ENCODE peak calls at places on chromosome 21, in five cellular contexts. One of them, this sample, is unnamed. For H3K27me3 and H3K36me3, the result is how much of the 10 kb centered on the place peaks cover.

GRCh38 chr21:27649323-27649722 is 682.4 kb upstream of the ADAMTS5 start:
- DNase-seq in adipocyte: peak
- DNase-seq in osteoblast: peak
- DNase-seq in vagina: no peak
- DNase-seq in naive thymus-derived CD4-positive, alpha-beta T cell: no peak
- DNase-seq in this sample: no peak

GRCh38 chr21:34576043-34576466 is 38.9 kb downstream of the RCAN1 start:
- DNase-seq in adipocyte: no peak
- DNase-seq in osteoblast: no peak
- DNase-seq in vagina: no peak
- DNase-seq in naive thymus-derived CD4-positive, alpha-beta T cell: no peak
- DNase-seq in this sample: no peak

GRCh38 chr21:28871388-28872015 is 121.2 kb downstream of the LTN1 start:
- DNase-seq in adipocyte: no peak
- DNase-seq in osteoblast: no peak
- DNase-seq in vagina: no peak
- DNase-seq in naive thymus-derived CD4-positive, alpha-beta T cell: no peak
- DNase-seq in this sample: no peak

GRCh38 chr21:20639026-20639425 is 359.2 kb upstream of the NCAM2 start:
- DNase-seq in adipocyte: no peak
- DNase-seq in osteoblast: no peak
- DNase-seq in vagina: no peak
- DNase-seq in naive thymus-derived CD4-positive, alpha-beta T cell: no peak
- DNase-seq in this sample: no peak

GRCh38 chr21:26445440-26445839 is 127.6 kb downstream of the CYYR1 start:
- DNase-seq in adipocyte: peak
- DNase-seq in osteoblast: peak
- DNase-seq in vagina: no peak
- DNase-seq in naive thymus-derived CD4-positive, alpha-beta T cell: no peak
- DNase-seq in this sample: no peak

GRCh38 chr21:37276377-37276776 is 9.2 kb upstream of the VPS26C start:
- DNase-seq in adipocyte: no peak
- DNase-seq in osteoblast: no peak
- DNase-seq in vagina: no peak
- DNase-seq in naive thymus-derived CD4-positive, alpha-beta T cell: no peak
- DNase-seq in this sample: no peak

GRCh38 chr21:25402134-25402957 is 204.9 kb downstream of the MRPL39 start:
- DNase-seq in adipocyte: no peak
- DNase-seq in osteoblast: no peak
- DNase-seq in vagina: no peak
- DNase-seq in naive thymus-derived CD4-positive, alpha-beta T cell: no peak
- DNase-seq in this sample: no peak

GRCh38 chr21:26389971-26390641 is 183.0 kb downstream of the CYYR1 start:
- DNase-seq in adipocyte: peak
- DNase-seq in osteoblast: no peak
- DNase-seq in vagina: no peak
- DNase-seq in naive thymus-derived CD4-positive, alpha-beta T cell: no peak
- DNase-seq in this sample: no peak

GRCh38 chr21:33821580-33822322 is 93.9 kb downstream of the ATP5PO start:
- DNase-seq in adipocyte: peak
- DNase-seq in osteoblast: no peak
- DNase-seq in vagina: no peak
- DNase-seq in naive thymus-derived CD4-positive, alpha-beta T cell: no peak
- DNase-seq in this sample: no peak

GRCh38 chr21:37166733-37167132 is 93.7 kb downstream of the TTC3 start:
- DNase-seq in adipocyte: no peak
- DNase-seq in osteoblast: no peak
- DNase-seq in vagina: no peak
- DNase-seq in naive thymus-derived CD4-positive, alpha-beta T cell: peak
- DNase-seq in this sample: peak

GRCh38 chr21:29078884-29079765 is 5.7 kb upstream of the CCT8 start:
- DNase-seq in adipocyte: no peak
- DNase-seq in osteoblast: no peak
- DNase-seq in vagina: no peak
- DNase-seq in naive thymus-derived CD4-positive, alpha-beta T cell: peak
- DNase-seq in this sample: no peak

GRCh38 chr21:42281196-42281680 is 34.0 kb downstream of the TFF3 start:
- DNase-seq in adipocyte: no peak
- DNase-seq in osteoblast: no peak
- DNase-seq in vagina: no peak
- DNase-seq in naive thymus-derived CD4-positive, alpha-beta T cell: no peak
- DNase-seq in this sample: no peak

GRCh38 chr21:34020934-34021553 is 52.3 kb upstream of the MRPS6 start:
- DNase-seq in adipocyte: no peak
- DNase-seq in osteoblast: no peak
- DNase-seq in vagina: no peak
- DNase-seq in naive thymus-derived CD4-positive, alpha-beta T cell: no peak
- DNase-seq in this sample: no peak

GRCh38 chr21:42183374-42184266 is 35.3 kb upstream of the ABCG1 start:
- DNase-seq in adipocyte: no peak
- DNase-seq in osteoblast: no peak
- DNase-seq in vagina: peak
- DNase-seq in naive thymus-derived CD4-positive, alpha-beta T cell: no peak
- DNase-seq in this sample: no peak

GRCh38 chr21:36889401-36889800 is 77.1 kb downstream of the HLCS start:
- DNase-seq in adipocyte: no peak
- DNase-seq in osteoblast: peak
- DNase-seq in vagina: peak
- DNase-seq in naive thymus-derived CD4-positive, alpha-beta T cell: no peak
- DNase-seq in this sample: no peak

GRCh38 chr21:41766883-41767605 is at the start of gene RIPK4:
- DNase-seq in adipocyte: peak
- DNase-seq in osteoblast: peak
- DNase-seq in vagina: no peak
- DNase-seq in naive thymus-derived CD4-positive, alpha-beta T cell: peak
- DNase-seq in this sample: peak

GRCh38 chr21:24658016-24658415 is 949.3 kb downstream of the MRPL39 start:
- DNase-seq in adipocyte: no peak
- DNase-seq in osteoblast: no peak
- DNase-seq in vagina: no peak
- DNase-seq in naive thymus-derived CD4-positive, alpha-beta T cell: no peak
- DNase-seq in this sample: no peak

GRCh38 chr21:14773777-14774345 is 227.7 kb upstream of the SAMSN1 start:
- DNase-seq in adipocyte: peak
- DNase-seq in osteoblast: no peak
- DNase-seq in vagina: no peak
- DNase-seq in naive thymus-derived CD4-positive, alpha-beta T cell: peak
- DNase-seq in this sample: peak

GRCh38 chr21:25949701-25950100 is 214.9 kb downstream of the GABPA start:
- DNase-seq in adipocyte: no peak
- DNase-seq in osteoblast: no peak
- DNase-seq in vagina: no peak
- DNase-seq in naive thymus-derived CD4-positive, alpha-beta T cell: no peak
- DNase-seq in this sample: no peak

GRCh38 chr21:43292041-43292865 is 123.4 kb downstream of the CRYAA start:
- DNase-seq in adipocyte: no peak
- DNase-seq in osteoblast: no peak
- DNase-seq in vagina: no peak
- DNase-seq in naive thymus-derived CD4-positive, alpha-beta T cell: no peak
- DNase-seq in this sample: no peak

GRCh38 chr21:43262427-43262826 is 93.6 kb downstream of the CRYAA start:
- DNase-seq in adipocyte: peak
- DNase-seq in osteoblast: no peak
- DNase-seq in vagina: peak
- DNase-seq in naive thymus-derived CD4-positive, alpha-beta T cell: no peak
- DNase-seq in this sample: no peak

GRCh38 chr21:38303300-38303699 is 46.5 kb downstream of the KCNJ15 start:
- DNase-seq in adipocyte: peak
- DNase-seq in osteoblast: peak
- DNase-seq in vagina: no peak
- DNase-seq in naive thymus-derived CD4-positive, alpha-beta T cell: no peak
- DNase-seq in this sample: no peak

GRCh38 chr21:17527240-17527639 is 14.4 kb downstream of the CXADR start:
- DNase-seq in adipocyte: no peak
- DNase-seq in osteoblast: peak
- DNase-seq in vagina: no peak
- DNase-seq in naive thymus-derived CD4-positive, alpha-beta T cell: no peak
- DNase-seq in this sample: no peak

GRCh38 chr21:41956926-41957729 is 3.3 kb upstream of the C2CD2 start:
- DNase-seq in adipocyte: peak
- DNase-seq in osteoblast: peak
- DNase-seq in vagina: no peak
- DNase-seq in naive thymus-derived CD4-positive, alpha-beta T cell: no peak
- DNase-seq in this sample: no peak

GRCh38 chr21:21828130-21828529 is 829.9 kb downstream of the NCAM2 start:
- DNase-seq in adipocyte: no peak
- DNase-seq in osteoblast: no peak
- DNase-seq in vagina: no peak
- DNase-seq in naive thymus-derived CD4-positive, alpha-beta T cell: no peak
- DNase-seq in this sample: no peak

GRCh38 chr21:17613242-17613676 is 558 bp upstream of the BTG3 start:
- DNase-seq in adipocyte: peak
- DNase-seq in osteoblast: peak
- DNase-seq in vagina: no peak
- DNase-seq in naive thymus-derived CD4-positive, alpha-beta T cell: peak
- DNase-seq in this sample: no peak

GRCh38 chr21:34367320-34367935 is 3.6 kb downstream of the KCNE2 start:
- DNase-seq in adipocyte: peak
- DNase-seq in osteoblast: peak
- DNase-seq in vagina: no peak
- DNase-seq in naive thymus-derived CD4-positive, alpha-beta T cell: peak
- DNase-seq in this sample: no peak

GRCh38 chr21:28308516-28308915 is 684.2 kb downstream of the LTN1 start:
- DNase-seq in adipocyte: no peak
- DNase-seq in osteoblast: peak
- DNase-seq in vagina: no peak
- DNase-seq in naive thymus-derived CD4-positive, alpha-beta T cell: no peak
- DNase-seq in this sample: no peak

GRCh38 chr21:42146821-42147220 is 72.1 kb upstream of the ABCG1 start:
- DNase-seq in adipocyte: no peak
- DNase-seq in osteoblast: no peak
- DNase-seq in vagina: no peak
- DNase-seq in naive thymus-derived CD4-positive, alpha-beta T cell: no peak
- DNase-seq in this sample: no peak

GRCh38 chr21:28851645-28852044 is 141.0 kb downstream of the LTN1 start:
- DNase-seq in adipocyte: no peak
- DNase-seq in osteoblast: no peak
- DNase-seq in vagina: no peak
- DNase-seq in naive thymus-derived CD4-positive, alpha-beta T cell: no peak
- DNase-seq in this sample: no peak

DNA sequence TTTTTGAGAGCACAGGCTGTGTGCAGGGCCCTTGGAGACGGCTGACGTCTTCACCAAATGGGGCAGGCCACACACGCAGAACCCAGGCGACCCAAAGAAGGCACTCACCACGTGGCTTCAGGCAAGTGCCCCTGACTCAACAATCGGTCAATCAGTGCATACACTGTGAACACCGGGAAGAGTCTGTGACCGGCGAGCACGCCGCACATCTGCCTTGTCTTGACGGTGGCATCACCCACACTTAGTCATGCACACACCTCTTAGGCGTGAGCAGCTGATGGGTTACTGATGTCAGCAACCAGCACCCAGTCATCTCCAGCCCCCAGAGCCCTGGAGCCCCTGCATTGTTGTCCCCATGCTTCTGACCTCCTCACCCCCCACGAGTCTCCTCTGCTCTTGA is 4.9 kb upstream of the LRRC3 start:
- DNase-seq in adipocyte: no peak
- DNase-seq in osteoblast: no peak
- DNase-seq in vagina: no peak
- DNase-seq in naive thymus-derived CD4-positive, alpha-beta T cell: no peak
- DNase-seq in this sample: no peak
- H3K27me3 ChIP-seq in adipocyte: half or more
- H3K27me3 ChIP-seq in osteoblast: under half
- H3K27me3 ChIP-seq in vagina: under half
- H3K27me3 ChIP-seq in naive thymus-derived CD4-positive, alpha-beta T cell: under half
- H3K27me3 ChIP-seq in this sample: under half

DNA sequence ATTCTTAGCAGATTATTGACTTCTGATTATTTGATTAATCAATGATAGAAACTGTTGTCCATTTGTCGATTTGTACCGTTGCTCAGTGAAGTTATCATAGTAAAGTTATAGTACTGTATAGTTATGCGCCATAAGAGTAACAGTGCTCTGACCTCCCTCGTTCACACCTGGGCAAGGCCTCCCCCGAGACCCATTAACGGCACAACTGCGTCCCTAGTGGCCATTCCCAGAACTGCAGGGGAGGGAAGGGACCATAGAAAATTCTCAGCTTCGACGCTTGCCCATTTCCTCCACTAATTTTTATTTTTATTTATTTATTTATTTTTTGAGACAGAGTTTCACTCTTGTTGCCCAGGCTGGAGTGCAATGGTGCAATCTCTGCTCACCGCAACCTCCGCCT is 334.4 kb downstream of the DSCAM start:
- DNase-seq in adipocyte: no peak
- DNase-seq in osteoblast: no peak
- DNase-seq in vagina: no peak
- DNase-seq in naive thymus-derived CD4-positive, alpha-beta T cell: no peak
- DNase-seq in this sample: peak
- H3K4me3 ChIP-seq in adipocyte: no peak
- H3K4me3 ChIP-seq in osteoblast: no peak
- H3K4me3 ChIP-seq in vagina: no peak
- H3K4me3 ChIP-seq in naive thymus-derived CD4-positive, alpha-beta T cell: no peak
- H3K4me3 ChIP-seq in this sample: no peak

GRCh38 chr21:31284797-31285397 is 59.2 kb downstream of the TIAM1 start:
- DNase-seq in adipocyte: no peak
- DNase-seq in osteoblast: peak
- DNase-seq in vagina: no peak
- DNase-seq in naive thymus-derived CD4-positive, alpha-beta T cell: no peak
- DNase-seq in this sample: no peak
- H3K36me3 ChIP-seq in adipocyte: under half
- H3K36me3 ChIP-seq in osteoblast: under half
- H3K36me3 ChIP-seq in vagina: under half
- H3K36me3 ChIP-seq in naive thymus-derived CD4-positive, alpha-beta T cell: under half
- H3K36me3 ChIP-seq in this sample: under half

GRCh38 chr21:45354970-45355369 is 50.0 kb upstream of the COL18A1 start:
- DNase-seq in adipocyte: no peak
- DNase-seq in osteoblast: no peak
- DNase-seq in vagina: no peak
- DNase-seq in naive thymus-derived CD4-positive, alpha-beta T cell: no peak
- DNase-seq in this sample: no peak

GRCh38 chr21:45351526-45352275 is 53.3 kb upstream of the COL18A1 start:
- DNase-seq in adipocyte: no peak
- DNase-seq in osteoblast: no peak
- DNase-seq in vagina: no peak
- DNase-seq in naive thymus-derived CD4-positive, alpha-beta T cell: no peak
- DNase-seq in this sample: peak

GRCh38 chr21:45353200-45353599 is 51.8 kb upstream of the COL18A1 start:
- DNase-seq in adipocyte: no peak
- DNase-seq in osteoblast: no peak
- DNase-seq in vagina: no peak
- DNase-seq in naive thymus-derived CD4-positive, alpha-beta T cell: no peak
- DNase-seq in this sample: no peak

GRCh38 chr21:45351061-45351460 is 53.9 kb upstream of the COL18A1 start:
- DNase-seq in adipocyte: no peak
- DNase-seq in osteoblast: no peak
- DNase-seq in vagina: no peak
- DNase-seq in naive thymus-derived CD4-positive, alpha-beta T cell: no peak
- DNase-seq in this sample: peak

DNA sequence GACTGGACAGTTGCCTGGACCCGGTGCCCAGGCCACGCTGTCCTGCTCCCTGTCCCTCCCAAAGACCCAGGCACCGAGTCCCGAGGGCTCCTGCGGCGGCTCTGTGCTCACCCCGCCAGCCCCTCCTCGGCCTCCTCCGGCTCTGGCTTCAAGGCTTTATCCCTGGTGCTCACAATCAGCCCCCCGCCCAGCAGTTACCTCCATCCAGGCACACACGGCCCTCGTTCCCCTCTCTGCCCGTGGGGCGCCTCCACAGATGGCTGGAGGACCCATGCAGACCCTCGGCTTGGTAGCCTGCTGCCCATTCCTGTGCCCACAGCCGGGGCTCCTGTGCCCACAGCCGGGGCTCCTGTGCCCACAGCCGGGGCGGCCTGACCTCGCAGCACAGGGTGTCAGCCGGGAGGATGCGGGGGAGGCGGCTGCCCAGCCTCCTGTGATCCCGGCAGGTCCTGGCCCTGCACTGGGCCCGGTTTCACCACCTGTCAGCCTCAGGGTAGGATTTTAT is 52.3 kb upstream of the COL18A1 start:
- DNase-seq in adipocyte: no peak
- DNase-seq in osteoblast: no peak
- DNase-seq in vagina: no peak
- DNase-seq in naive thymus-derived CD4-positive, alpha-beta T cell: no peak
- DNase-seq in this sample: peak
- H3K27me3 ChIP-seq in adipocyte: under half
- H3K27me3 ChIP-seq in osteoblast: under half
- H3K27me3 ChIP-seq in vagina: under half
- H3K27me3 ChIP-seq in naive thymus-derived CD4-positive, alpha-beta T cell: under half
- H3K27me3 ChIP-seq in this sample: under half